ENCODE peak calls at places on chromosome 21, in four cellular contexts. One of them, this sample, is unnamed.

GRCh38 chr21:33839167-33839716 is 76.4 kb downstream of the ATP5PO start:
- DNase-seq in K562: peak
- DNase-seq in HepG2: no peak
- DNase-seq in H1: no peak
- DNase-seq in this sample: no peak

GRCh38 chr21:16072692-16073091 is 342.9 kb downstream of the USP25 start:
- DNase-seq in K562: no peak
- DNase-seq in H1: no peak
- DNase-seq in HepG2: no peak
- DNase-seq in this sample: no peak

GRCh38 chr21:41643246-41643966 is 123.4 kb downstream of the RIPK4 start:
- DNase-seq in H1: no peak
- DNase-seq in K562: no peak
- DNase-seq in HepG2: no peak
- DNase-seq in this sample: no peak

GRCh38 chr21:21714396-21714795 is 716.2 kb downstream of the NCAM2 start:
- DNase-seq in K562: no peak
- DNase-seq in H1: no peak
- DNase-seq in HepG2: no peak
- DNase-seq in this sample: no peak

GRCh38 chr21:18772404-18772803 is 368.8 kb upstream of the TMPRSS15 start:
- DNase-seq in HepG2: no peak
- DNase-seq in H1: no peak
- DNase-seq in K562: no peak
- DNase-seq in this sample: no peak

GRCh38 chr21:26840206-26840605 is 5.0 kb downstream of the ADAMTS1 start:
- DNase-seq in H1: no peak
- DNase-seq in HepG2: no peak
- DNase-seq in K562: no peak
- DNase-seq in this sample: no peak

GRCh38 chr21:41759926-41760325 is 6.9 kb downstream of the RIPK4 start:
- DNase-seq in HepG2: no peak
- DNase-seq in K562: no peak
- DNase-seq in H1: no peak
- DNase-seq in this sample: no peak

GRCh38 chr21:17732306-17732705 is 86.8 kb downstream of the C21orf91 start:
- DNase-seq in HepG2: no peak
- DNase-seq in H1: no peak
- DNase-seq in K562: no peak
- DNase-seq in this sample: no peak

GRCh38 chr21:33117268-33117888 is 47.4 kb downstream of the OLIG1 start:
- DNase-seq in H1: no peak
- DNase-seq in HepG2: no peak
- DNase-seq in K562: no peak
- DNase-seq in this sample: no peak

GRCh38 chr21:27346041-27346448 is 379.2 kb upstream of the ADAMTS5 start:
- DNase-seq in H1: no peak
- DNase-seq in HepG2: no peak
- DNase-seq in K562: no peak
- DNase-seq in this sample: no peak

GRCh38 chr21:33318087-33318486 is 6.7 kb upstream of the IFNAR1 start:
- DNase-seq in HepG2: no peak
- DNase-seq in H1: no peak
- DNase-seq in K562: no peak
- DNase-seq in this sample: no peak

GRCh38 chr21:42446531-42446930 is 42.8 kb downstream of the UBASH3A start:
- DNase-seq in H1: no peak
- DNase-seq in HepG2: no peak
- DNase-seq in K562: no peak
- DNase-seq in this sample: no peak

GRCh38 chr21:34022557-34023335 is 50.6 kb upstream of the MRPS6 start:
- DNase-seq in K562: no peak
- DNase-seq in HepG2: no peak
- DNase-seq in H1: no peak
- DNase-seq in this sample: no peak

GRCh38 chr21:34812510-34813265 is 143.9 kb downstream of the CLIC6 start:
- DNase-seq in HepG2: peak
- DNase-seq in K562: no peak
- DNase-seq in H1: no peak
- DNase-seq in this sample: no peak

GRCh38 chr21:32748529-32748928 is 20.7 kb upstream of the SYNJ1 start:
- DNase-seq in HepG2: peak
- DNase-seq in K562: no peak
- DNase-seq in H1: no peak
- DNase-seq in this sample: no peak

GRCh38 chr21:26958792-26959191 is 8.1 kb downstream of the ADAMTS5 start:
- DNase-seq in K562: no peak
- DNase-seq in HepG2: no peak
- DNase-seq in H1: no peak
- DNase-seq in this sample: no peak

GRCh38 chr21:41970099-41970391 is 16.2 kb upstream of the C2CD2 start:
- DNase-seq in K562: no peak
- DNase-seq in H1: no peak
- DNase-seq in HepG2: no peak
- DNase-seq in this sample: no peak

GRCh38 chr21:25568230-25568629 is 39.1 kb downstream of the MRPL39 start:
- DNase-seq in H1: no peak
- DNase-seq in K562: no peak
- DNase-seq in HepG2: no peak
- DNase-seq in this sample: no peak
- TF ChIP-seq POLR2A in H1: no peak
- TF ChIP-seq POLR2A in K562: no peak
- TF ChIP-seq POLR2A in HepG2: no peak
- TF ChIP-seq POLR2A in this sample: no peak

GRCh38 chr21:46596201-46596600 is 8.7 kb downstream of the S100B start:
- DNase-seq in HepG2: no peak
- DNase-seq in K562: no peak
- DNase-seq in H1: no peak
- DNase-seq in this sample: no peak
- TF ChIP-seq FOSL1 in HepG2: no peak
- TF ChIP-seq FOSL1 in K562: no peak
- TF ChIP-seq FOSL1 in H1: no peak
- TF ChIP-seq FOSL1 in this sample: no peak

DNA sequence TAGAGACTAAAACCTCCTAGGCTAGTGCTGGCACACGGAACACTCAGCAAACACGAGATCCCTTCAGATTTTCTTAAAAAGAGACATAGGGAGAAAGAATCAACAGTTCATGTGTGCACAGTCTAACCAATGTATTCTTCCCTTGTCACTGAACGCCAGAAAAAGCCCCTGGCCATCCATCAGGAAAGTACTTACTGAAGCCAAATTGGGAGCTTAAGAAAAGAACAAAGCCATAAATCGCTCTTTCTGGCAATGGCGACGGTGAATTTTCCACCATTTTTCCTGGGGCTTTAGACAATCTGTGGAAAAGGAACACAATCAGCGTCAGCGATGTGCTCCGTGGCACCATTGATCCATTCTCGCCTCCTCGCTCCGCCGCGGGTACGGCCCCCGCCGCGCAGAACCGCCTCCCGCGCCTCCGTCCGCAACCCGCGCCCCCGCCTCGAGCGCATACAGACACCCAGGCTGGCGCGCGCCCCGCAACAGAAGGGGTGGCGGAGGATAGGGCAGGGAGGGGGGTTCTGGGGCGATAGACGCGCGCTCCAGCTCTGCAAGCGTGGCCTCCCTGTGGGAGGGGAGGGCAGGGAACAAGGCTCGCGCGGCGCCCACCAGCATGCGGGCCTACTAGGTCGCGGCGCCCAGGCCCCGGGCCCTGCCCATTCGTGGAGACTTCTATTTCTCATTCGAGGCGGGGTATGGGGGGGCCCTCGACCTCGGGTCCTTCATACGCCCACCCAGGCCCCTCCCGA is 458 bp downstream of the PIGP start:
- DNase-seq in K562: peak
- DNase-seq in HepG2: no peak
- DNase-seq in H1: no peak
- DNase-seq in this sample: no peak
- TF ChIP-seq POLR2A in K562: no peak
- TF ChIP-seq POLR2A in HepG2: no peak
- TF ChIP-seq POLR2A in H1: no peak
- TF ChIP-seq POLR2A in this sample: no peak

GRCh38 chr21:38401527-38401926 is 96.8 kb downstream of the ERG start:
- DNase-seq in H1: no peak
- DNase-seq in K562: no peak
- DNase-seq in HepG2: no peak
- DNase-seq in this sample: no peak
- TF ChIP-seq FOSL1 in H1: no peak
- TF ChIP-seq FOSL1 in K562: no peak
- TF ChIP-seq FOSL1 in HepG2: no peak
- TF ChIP-seq FOSL1 in this sample: no peak

GRCh38 chr21:44817506-44817880 is 369 bp downstream of the SUMO3 start:
- DNase-seq in H1: peak
- DNase-seq in K562: peak
- DNase-seq in HepG2: peak
- DNase-seq in this sample: peak
- TF ChIP-seq POLR2A in H1: no peak
- TF ChIP-seq POLR2A in K562: no peak
- TF ChIP-seq POLR2A in HepG2: no peak
- TF ChIP-seq POLR2A in this sample: no peak

DNA sequence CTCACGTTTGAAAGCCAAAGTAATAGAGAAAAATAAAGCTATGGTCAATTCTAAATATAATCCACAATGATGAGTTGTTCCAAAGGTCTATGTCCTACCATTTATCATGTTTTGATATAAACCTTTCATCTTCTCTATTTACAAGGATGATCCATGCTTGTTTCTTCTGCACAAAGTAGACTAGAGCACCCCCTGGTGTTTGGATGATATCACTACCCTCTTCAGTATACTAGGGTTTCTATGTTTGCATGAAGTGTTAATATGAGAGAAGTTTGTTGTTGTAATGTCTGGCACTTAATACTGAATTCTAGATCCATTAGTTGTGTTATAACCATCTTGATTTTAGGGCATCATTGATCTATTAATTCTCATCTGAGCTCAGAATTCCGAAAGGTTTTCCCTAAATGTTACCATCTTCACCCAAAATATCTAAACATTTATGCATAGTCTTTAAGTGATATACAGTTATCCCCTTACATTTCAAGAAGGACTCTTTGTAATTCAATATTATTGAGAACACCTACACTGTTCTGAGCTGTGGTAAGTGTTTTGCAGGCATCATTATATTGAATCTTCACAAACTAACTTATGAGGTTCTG is 21.1 kb downstream of the CLDN8 start:
- DNase-seq in H1: no peak
- DNase-seq in K562: peak
- DNase-seq in HepG2: peak
- DNase-seq in this sample: no peak
- TF ChIP-seq FOSL1 in H1: no peak
- TF ChIP-seq FOSL1 in K562: no peak
- TF ChIP-seq FOSL1 in HepG2: no peak
- TF ChIP-seq FOSL1 in this sample: no peak

GRCh38 chr21:29155118-29155932 is 24.9 kb downstream of the MAP3K7CL start:
- DNase-seq in K562: peak
- DNase-seq in HepG2: no peak
- DNase-seq in H1: no peak
- DNase-seq in this sample: no peak
- TF ChIP-seq POLR2A in K562: no peak
- TF ChIP-seq POLR2A in HepG2: no peak
- TF ChIP-seq POLR2A in H1: no peak
- TF ChIP-seq POLR2A in this sample: no peak

GRCh38 chr21:31536138-31536537 is 123.4 kb upstream of the SOD1 start:
- DNase-seq in K562: no peak
- DNase-seq in H1: no peak
- DNase-seq in HepG2: no peak
- DNase-seq in this sample: no peak

GRCh38 chr21:31538821-31539220 is 120.7 kb upstream of the SOD1 start:
- DNase-seq in H1: no peak
- DNase-seq in K562: no peak
- DNase-seq in HepG2: no peak
- DNase-seq in this sample: no peak

GRCh38 chr21:31543191-31543590 is 116.3 kb upstream of the SOD1 start:
- DNase-seq in HepG2: no peak
- DNase-seq in K562: no peak
- DNase-seq in H1: no peak
- DNase-seq in this sample: no peak

DNA sequence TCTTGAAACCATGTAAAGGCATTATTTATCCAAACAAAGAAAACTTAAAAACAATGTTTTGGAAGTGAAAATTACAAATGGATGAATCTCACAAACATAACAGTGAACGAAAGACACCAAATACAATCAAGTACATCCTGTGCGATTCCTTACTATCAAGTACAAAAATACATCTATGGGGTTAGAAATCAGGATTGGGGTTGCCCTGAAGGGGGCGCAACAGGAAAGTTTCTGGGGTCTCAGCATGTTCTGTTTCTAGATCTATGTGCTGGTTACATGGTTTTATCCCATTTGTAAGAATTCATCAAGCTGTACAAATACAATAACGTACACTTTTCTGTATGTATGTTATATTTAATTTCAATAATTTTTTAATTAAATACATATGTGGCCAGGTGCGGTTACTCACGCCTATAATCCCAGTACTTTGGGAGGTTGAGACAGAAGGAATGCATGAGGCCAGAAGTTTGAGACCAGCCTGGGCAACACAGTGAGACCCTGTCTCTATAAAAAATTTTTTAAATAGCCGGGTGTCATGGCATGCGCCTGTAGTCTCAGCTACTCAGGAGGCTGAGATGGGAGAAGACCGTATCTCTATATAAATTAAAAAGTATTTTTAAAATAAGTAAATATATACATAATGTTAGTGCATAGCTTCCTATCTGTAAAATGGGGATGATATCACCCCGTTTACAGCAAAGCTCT is 121.5 kb upstream of the SOD1 start:
- DNase-seq in K562: peak
- DNase-seq in HepG2: no peak
- DNase-seq in H1: no peak
- DNase-seq in this sample: no peak
- TF ChIP-seq FOSL1 in K562: no peak
- TF ChIP-seq FOSL1 in HepG2: no peak
- TF ChIP-seq FOSL1 in H1: no peak
- TF ChIP-seq FOSL1 in this sample: no peak

GRCh38 chr21:36160850-36161178 is 4.2 kb downstream of the DOP1B start:
- DNase-seq in K562: no peak
- DNase-seq in HepG2: no peak
- DNase-seq in H1: no peak
- DNase-seq in this sample: no peak

GRCh38 chr21:36156339-36156814 is 247 bp upstream of the DOP1B start:
- DNase-seq in K562: peak
- DNase-seq in HepG2: peak
- DNase-seq in H1: peak
- DNase-seq in this sample: peak

GRCh38 chr21:36155603-36156338 is 853 bp upstream of the DOP1B start:
- DNase-seq in H1: no peak
- DNase-seq in K562: no peak
- DNase-seq in HepG2: no peak
- DNase-seq in this sample: no peak

GRCh38 chr21:36159356-36159921 is 2.8 kb downstream of the DOP1B start:
- DNase-seq in K562: no peak
- DNase-seq in HepG2: no peak
- DNase-seq in H1: no peak
- DNase-seq in this sample: no peak

GRCh38 chr21:36156815-36157670 is at the start of gene DOP1B:
- DNase-seq in K562: peak
- DNase-seq in H1: no peak
- DNase-seq in HepG2: no peak
- DNase-seq in this sample: no peak
- TF ChIP-seq POLR2A in K562: peak
- TF ChIP-seq POLR2A in H1: no peak
- TF ChIP-seq POLR2A in HepG2: peak
- TF ChIP-seq POLR2A in this sample: peak